ENCODE peak calls at places on chromosome 7, in five cellular contexts. O is T-helper 2 cell; Y is bronchial epithelial cell; W is stimulated activated CD4-positive, alpha-beta T cell treated with anti-CD3 and anti-CD28 coated beads, Interleukin-2, amount 100 ng/mL, for 48 hours; N is T-helper 1 cell. L is an unnamed sample.
A peak's percentile ranks its signal among the peaks of the same experiment; 100 is the strongest.

GRCh38 chr7:106346167-106346677 is 61.4 kb upstream of the NAMPT start:
- DNase-seq in O (no peak), N (no peak), W (no peak), Y (no peak), L (no peak)

GRCh38 chr7:93145324-93145723 is 2.9 kb downstream of the SAMD9L start:
- DNase-seq in Y (no peak), O (no peak), N (no peak), W (no peak), L (no peak)

GRCh38 chr7:45122975-45123860 is 11.7 kb upstream of the TBRG4 start:
- DNase-seq in Y (no peak), N (no peak), W (no peak), O (peak; percentile 23), L (no peak)

GRCh38 chr7:14834888-14835287 is 67.7 kb downstream of the DGKB start:
- DNase-seq in N (no peak), O (no peak), Y (peak; percentile 72), W (no peak), L (no peak)

GRCh38 chr7:80640841-80641240 is 2.4 kb downstream of the CD36 start:
- DNase-seq in Y (peak; percentile 72), N (no peak), O (no peak), W (no peak), L (no peak)

GRCh38 chr7:46015107-46015868 is 94.2 kb upstream of the IGFBP3 start:
- DNase-seq in N (no peak), Y (no peak), W (no peak), O (no peak), L (no peak)

GRCh38 chr7:39451901-39452300 is 114.3 kb upstream of the YAE1 start:
- DNase-seq in O (no peak), Y (no peak), W (no peak), N (no peak), L (no peak)

GRCh38 chr7:28017372-28017771 is 163.2 kb downstream of the JAZF1 start:
- DNase-seq in W (no peak), Y (peak; percentile 41), N (no peak), O (no peak), L (no peak)

GRCh38 chr7:55526329-55526728 is 46.0 kb downstream of the VOPP1 start:
- DNase-seq in N (no peak), W (no peak), Y (no peak), O (no peak), L (no peak)

GRCh38 chr7:24733414-24734060 is 23.7 kb downstream of the GSDME start:
- DNase-seq in Y (no peak), N (no peak), W (no peak), O (no peak), L (no peak)

GRCh38 chr7:95607477-95608010 is 11.2 kb upstream of the PDK4 start:
- DNase-seq in N (no peak), O (no peak), Y (no peak), W (no peak), L (no peak)

GRCh38 chr7:27912751-27913150 is 172.8 kb downstream of the TAX1BP1 start:
- DNase-seq in O (no peak), N (no peak), Y (no peak), W (no peak), L (no peak)

GRCh38 chr7:157136372-157136771 is 2.4 kb upstream of the UBE3C start:
- DNase-seq in O (no peak), W (no peak), Y (peak; percentile 89), N (no peak), L (no peak)

GRCh38 chr7:151793531-151793935 is 83.4 kb downstream of the PRKAG2 start:
- DNase-seq in O (no peak), W (no peak), N (no peak), Y (no peak), L (no peak)

GRCh38 chr7:151186640-151187408 is at the start of gene ASB10:
- DNase-seq in O (no peak), W (no peak), Y (no peak), N (no peak), L (no peak)

GRCh38 chr7:46515844-46516590 is 594.9 kb upstream of the IGFBP3 start:
- DNase-seq in O (no peak), N (no peak), Y (peak; percentile 55), W (no peak), L (no peak)

GRCh38 chr7:107327986-107328569 is 141.8 kb upstream of the GPR22 start:
- DNase-seq in W (no peak), O (no peak), Y (peak; percentile 77), N (no peak), L (no peak)

GRCh38 chr7:2200584-2200980 is 32.2 kb downstream of the MAD1L1 start:
- DNase-seq in N (no peak), Y (no peak), O (no peak), W (no peak), L (no peak)

GRCh38 chr7:85160223-85160622 is 26.6 kb downstream of the SEMA3D start:
- DNase-seq in Y (peak; percentile 95), W (no peak), O (no peak), N (no peak), L (no peak)

GRCh38 chr7:114860196-114860595 is 61.7 kb upstream of the MDFIC start:
- DNase-seq in Y (peak; percentile 92), W (no peak), O (no peak), N (no peak), L (no peak)

GRCh38 chr7:141167376-141167964 is 93.6 kb downstream of the TMEM178B start:
- DNase-seq in Y (no peak), O (no peak), W (no peak), N (no peak), L (no peak)

GRCh38 chr7:143391462-143392404 is 10.6 kb downstream of the ZYX start:
- DNase-seq in Y (no peak), N (no peak), W (no peak), O (no peak), L (no peak)

GRCh38 chr7:151261534-151261933 is 13.0 kb upstream of the SMARCD3 start:
- DNase-seq in W (no peak), O (no peak), Y (no peak), N (no peak), L (no peak)

GRCh38 chr7:107959527-107959898 is 43.4 kb downstream of the LAMB1 start:
- DNase-seq in O (no peak), W (no peak), N (no peak), Y (no peak), L (no peak)

GRCh38 chr7:152615052-152615741 is 60.7 kb downstream of the XRCC2 start:
- DNase-seq in O (no peak), Y (no peak), W (no peak), N (no peak), L (no peak)

GRCh38 chr7:38107486-38107893 is 70.6 kb upstream of the STARD3NL start:
- DNase-seq in Y (peak; percentile 53), N (peak; percentile 59), W (peak; percentile 69), O (peak; percentile 41), L (peak; percentile 49)

GRCh38 chr7:37433166-37433565 is 15.5 kb downstream of the ELMO1 start:
- DNase-seq in W (no peak), N (no peak), Y (no peak), O (no peak), L (no peak)

GRCh38 chr7:149562602-149563001 is 65.0 kb upstream of the ZNF746 start:
- DNase-seq in Y (peak; percentile 70), O (no peak), W (no peak), N (no peak), L (no peak)

GRCh38 chr7:153413199-153413539 is 639.0 kb upstream of the DPP6 start:
- DNase-seq in O (no peak), Y (no peak), N (no peak), W (no peak), L (no peak)

GRCh38 chr7:117193564-117193963 is 129.3 kb downstream of the WNT2 start:
- DNase-seq in O (no peak), N (no peak), W (no peak), Y (no peak), L (no peak)

GRCh38 chr7:945556-946255 is 8.8 kb downstream of the ADAP1 start:
- DNase-seq in O (no peak), W (no peak), N (no peak), Y (peak; percentile 95), L (no peak)

GRCh38 chr7:75993689-75994387 is 557 bp downstream of the TMEM120A start:
- DNase-seq in W (no peak), O (no peak), Y (peak; percentile 10), N (no peak), L (no peak)

GRCh38 chr7:30863694-30864011 is 48.0 kb upstream of the AQP1 start:
- DNase-seq in N (no peak), W (no peak), Y (no peak), O (no peak), L (no peak)

GRCh38 chr7:91468231-91468630 is 204.0 kb downstream of the FZD1 start:
- DNase-seq in N (no peak), W (no peak), O (no peak), Y (no peak), L (no peak)

GRCh38 chr7:157519798-157520244 is 183.0 kb downstream of the DNAJB6 start:
- DNase-seq in W (no peak), Y (no peak), O (no peak), N (no peak), L (no peak)

GRCh38 chr7:103914147-103914899 is 75.1 kb downstream of the RELN start:
- DNase-seq in W (no peak), O (no peak), Y (no peak), N (no peak), L (no peak)

GRCh38 chr7:39659356-39660013 is 36.1 kb downstream of the RALA start:
- DNase-seq in Y (no peak), N (no peak), O (no peak), W (no peak), L (no peak)

GRCh38 chr7:7706101-7706511 is 12.3 kb downstream of the RPA3 start:
- DNase-seq in Y (no peak), N (no peak), O (no peak), W (no peak), L (no peak)

GRCh38 chr7:43201912-43202311 is 89.5 kb downstream of the HECW1 start:
- DNase-seq in W (no peak), O (no peak), Y (peak; percentile 59), N (no peak), L (no peak)

GRCh38 chr7:112410087-112410486 is 40.2 kb upstream of the IFRD1 start:
- DNase-seq in O (no peak), W (no peak), N (no peak), Y (no peak), L (no peak)

L was measured in T follicular helper cell.